ENCODE peak calls at places on chromosomes 3 and 15, in four cellular contexts. D, Z, F and I are unnamed samples.

GRCh38 chr15:51775967-51776816 is 24.8 kb downstream of the TMOD2 start:
- DNase-seq in D (peak; percentile 30), Z (peak; percentile 58), F (peak; percentile 77), I (peak; percentile 77)

GRCh38 chr3:105866656-105867653 is 1.9 kb downstream of the CBLB start:
- DNase-seq in D (peak; percentile 80), Z (peak; percentile 72), F (peak; percentile 41), I (no peak)

GRCh38 chr3:72344256-72345046 is 503.8 kb downstream of the SHQ1 start:
- DNase-seq in D (no peak), Z (no peak), F (no peak), I (no peak)

GRCh38 chr3:71099997-71100719 is 483.4 kb downstream of the FOXP1 start:
- DNase-seq in D (no peak), Z (no peak), F (peak; percentile 46), I (no peak)

GRCh38 chr15:45393851-45394250 is 15.5 kb upstream of the GATM start:
- DNase-seq in D (no peak), Z (peak; percentile 59), F (no peak), I (no peak)

GRCh38 chr3:152471814-152472605 is 203.3 kb downstream of the MBNL1 start:
- DNase-seq in D (peak; percentile 37), Z (peak; percentile 52), F (peak; percentile 82), I (peak; percentile 29)

GRCh38 chr15:35130245-35130644 is 45.1 kb upstream of the NANOGP8 start:
- DNase-seq in D (no peak), Z (no peak), F (no peak), I (no peak)

GRCh38 chr15:64803526-64803925 is 21.9 kb downstream of the PIF1 start:
- DNase-seq in D (no peak), Z (no peak), F (no peak), I (no peak)

GRCh38 chr15:88701561-88702095 is 62.8 kb downstream of the ISG20 start:
- DNase-seq in D (no peak), Z (peak; percentile 39), F (peak; percentile 43), I (peak; percentile 46)

GRCh38 chr3:105523496-105523895 is 156.8 kb downstream of the ALCAM start:
- DNase-seq in D (no peak), Z (no peak), F (no peak), I (no peak)

GRCh38 chr3:89171681-89172080 is 64.3 kb downstream of the EPHA3 start:
- DNase-seq in D (no peak), Z (no peak), F (no peak), I (no peak)

GRCh38 chr3:57331078-57331477 is 38.6 kb upstream of the ASB14 start:
- DNase-seq in D (no peak), Z (peak; percentile 7), F (peak; percentile 2), I (peak; percentile 1)

GRCh38 chr3:144128117-144128892 is 156.7 kb downstream of the DIPK2A start:
- DNase-seq in D (peak; percentile 78), Z (no peak), F (no peak), I (no peak)

GRCh38 chr15:93058128-93058527 is 30.9 kb downstream of the RGMA start:
- DNase-seq in D (no peak), Z (no peak), F (no peak), I (no peak)

GRCh38 chr3:150069158-150069536 is 98.5 kb upstream of the PFN2 start:
- DNase-seq in D (no peak), Z (no peak), F (no peak), I (no peak)

GRCh38 chr3:178436773-178437172 is 99.5 kb upstream of the KCNMB2 start:
- DNase-seq in D (no peak), Z (no peak), F (peak; percentile 24), I (peak; percentile 22)

GRCh38 chr3:178562143-178562868 is 26.1 kb downstream of the KCNMB2 start:
- DNase-seq in D (no peak), Z (no peak), F (no peak), I (no peak)

GRCh38 chr3:50269977-50270413 is 1.0 kb downstream of the SEMA3B start:
- DNase-seq in D (no peak), Z (no peak), F (no peak), I (peak; percentile 50)

GRCh38 chr3:47238017-47238416 is 44.6 kb downstream of the KIF9 start:
- DNase-seq in D (no peak), Z (no peak), F (no peak), I (no peak)

GRCh38 chr3:129627350-129628168 is 21.1 kb upstream of the PLXND1 start:
- DNase-seq in D (peak; percentile 45), Z (peak; percentile 77), F (no peak), I (peak; percentile 89)

GRCh38 chr15:75178171-75178937 is 23.3 kb upstream of the C15orf39 start:
- DNase-seq in D (no peak), Z (peak; percentile 75), F (peak; percentile 81), I (no peak)
- TF ChIP-seq POLR2A in D (no peak), Z (peak; percentile 47), F (no peak), I (no peak)

GRCh38 chr15:61198722-61199121 is 30.4 kb downstream of the RORA start:
- DNase-seq in D (no peak), Z (no peak), F (no peak), I (no peak)

GRCh38 chr15:61199681-61200080 is 29.4 kb downstream of the RORA start:
- DNase-seq in D (no peak), Z (no peak), F (no peak), I (no peak)

GRCh38 chr15:61197187-61197586 is 31.9 kb downstream of the RORA start:
- DNase-seq in D (no peak), Z (no peak), F (no peak), I (no peak)

GRCh38 chr15:61201322-61201721 is 27.8 kb downstream of the RORA start:
- DNase-seq in D (no peak), Z (no peak), F (no peak), I (no peak)

GRCh38 chr15:61200626-61201025 is 28.5 kb downstream of the RORA start:
- DNase-seq in D (no peak), Z (no peak), F (no peak), I (no peak)
- TF ChIP-seq CHD4 in D (no peak), Z (no peak), F (no peak), I (no peak)

GRCh38 chr3:124246366-124246765 is 254.4 kb upstream of the ROPN1 start:
- DNase-seq in D (no peak), Z (no peak), F (no peak), I (no peak)

GRCh38 chr3:124248471-124249028 is 256.6 kb upstream of the ROPN1 start:
- DNase-seq in D (no peak), Z (no peak), F (peak; percentile 2), I (peak; percentile 54)

GRCh38 chr3:124246949-124247348 is 255.0 kb upstream of the ROPN1 start:
- DNase-seq in D (no peak), Z (peak; percentile 43), F (peak; percentile 9), I (peak; percentile 52)

GRCh38 chr3:124250053-124250452 is 258.1 kb upstream of the ROPN1 start:
- DNase-seq in D (no peak), Z (no peak), F (no peak), I (no peak)
- TF ChIP-seq RFX5 in D (no peak), Z (no peak), F (no peak), I (no peak)

GRCh38 chr3:107432013-107432515 is 54.8 kb downstream of the CCDC54 start:
- DNase-seq in D (no peak), Z (no peak), F (no peak), I (no peak)

GRCh38 chr3:107432646-107433045 is 55.4 kb downstream of the CCDC54 start:
- DNase-seq in D (no peak), Z (no peak), F (no peak), I (no peak)

GRCh38 chr3:107430214-107431047 is 53.2 kb downstream of the CCDC54 start:
- DNase-seq in D (no peak), Z (no peak), F (no peak), I (peak; percentile 25)

GRCh38 chr3:107431048-107431297 is 53.7 kb downstream of the CCDC54 start:
- DNase-seq in D (no peak), Z (no peak), F (no peak), I (peak; percentile 46)

DNA sequence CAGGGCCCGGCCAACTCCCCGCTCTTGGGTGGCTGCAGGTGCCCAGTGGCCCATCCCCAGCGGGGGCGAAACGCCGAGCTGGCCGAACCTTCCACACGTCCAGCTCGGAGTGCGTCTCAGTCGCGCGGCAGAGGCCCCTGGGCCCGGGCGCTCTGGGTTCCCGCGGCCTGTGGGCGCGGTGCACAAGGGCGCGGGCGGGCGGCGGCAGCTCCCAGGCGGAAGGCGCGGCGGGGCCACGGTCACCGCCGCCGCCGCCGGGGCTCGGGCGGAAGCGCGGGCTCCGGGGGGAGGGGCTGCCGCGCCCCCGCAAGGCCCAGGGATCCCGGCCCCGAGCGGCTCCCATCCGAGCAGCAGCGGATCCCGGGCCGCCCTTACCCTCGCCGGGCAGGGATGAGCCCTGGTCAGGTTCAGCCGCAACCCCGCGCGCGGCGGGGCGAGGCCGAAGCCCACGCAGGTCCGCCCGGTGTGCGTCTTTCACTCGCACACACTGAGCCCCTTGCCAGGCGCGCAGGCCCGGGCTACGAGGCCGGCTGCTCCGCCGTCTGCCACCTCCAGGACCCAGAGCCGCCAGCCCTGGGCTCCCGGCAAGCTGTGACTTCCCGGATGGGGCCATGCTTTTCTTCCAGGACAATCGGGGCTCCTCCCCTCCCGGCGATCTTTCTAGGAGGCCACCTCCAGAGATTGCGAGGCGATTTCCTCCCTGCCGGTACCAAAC is 54.2 kb downstream of the CCDC54 start:
- DNase-seq in D (no peak), Z (no peak), F (peak; percentile 38), I (peak; percentile 73)
- TF ChIP-seq POLR2A in D (peak; percentile 45), Z (no peak), F (no peak), I (peak; percentile 86)